ENCODE peak calls at places on chromosome 2, in seven cellular contexts. D, I, X, B, A, N and W are unnamed samples.

GRCh38 chr2:20963867-20964266 is 80.0 kb downstream of the APOB start:
- DNase-seq in D (no peak), I (no peak), X (no peak), B (no peak), A (no peak), N (no peak), W (no peak)

GRCh38 chr2:103792039-103792438 is 1030.2 kb downstream of the TMEM182 start:
- DNase-seq in D (peak), I (no peak), X (no peak), B (no peak), A (no peak), N (no peak), W (peak)

GRCh38 chr2:44528595-44528994 is 166.8 kb downstream of the CAMKMT start:
- DNase-seq in D (no peak), I (no peak), X (no peak), B (no peak), A (no peak), N (no peak), W (no peak)

GRCh38 chr2:64766841-64767669 is 113.3 kb upstream of the SERTAD2 start:
- DNase-seq in D (no peak), I (no peak), X (no peak), B (no peak), A (no peak), N (no peak), W (no peak)

GRCh38 chr2:174892546-174892945 is 112.6 kb downstream of the CHN1 start:
- DNase-seq in D (no peak), I (no peak), X (no peak), B (no peak), A (no peak), N (no peak), W (no peak)

GRCh38 chr2:120237491-120237902 is 14.3 kb upstream of the TMEM185B start:
- DNase-seq in D (peak), I (no peak), X (no peak), B (no peak), A (no peak), N (peak), W (no peak)

GRCh38 chr2:128525653-128526052 is 207.0 kb upstream of the HS6ST1 start:
- DNase-seq in D (no peak), I (no peak), X (no peak), B (no peak), A (no peak), N (no peak), W (no peak)

GRCh38 chr2:12192762-12193161 is 446.3 kb downstream of the LPIN1 start:
- DNase-seq in D (no peak), I (no peak), X (no peak), B (no peak), A (peak), N (no peak), W (no peak)

GRCh38 chr2:168212866-168213265 is 34.5 kb downstream of the STK39 start:
- DNase-seq in D (no peak), I (no peak), X (no peak), B (no peak), A (no peak), N (no peak), W (no peak)

GRCh38 chr2:15363142-15363541 is 198.0 kb downstream of the NBAS start:
- DNase-seq in D (no peak), I (no peak), X (no peak), B (no peak), A (no peak), N (peak), W (no peak)

GRCh38 chr2:129910446-129911362 is 68.8 kb upstream of the RAB6C start:
- DNase-seq in D (peak), I (peak), X (no peak), B (no peak), A (no peak), N (no peak), W (no peak)

GRCh38 chr2:131419447-131419846 is 55.5 kb upstream of the RAB6D start:
- DNase-seq in D (no peak), I (no peak), X (no peak), B (no peak), A (no peak), N (no peak), W (peak)

GRCh38 chr2:222289280-222290250 is 9.2 kb downstream of the PAX3 start:
- DNase-seq in D (no peak), I (no peak), X (no peak), B (no peak), A (no peak), N (no peak), W (peak)

GRCh38 chr2:26462100-26462499 is 15.8 kb downstream of the OTOF start:
- DNase-seq in D (no peak), I (no peak), X (no peak), B (no peak), A (no peak), N (no peak), W (no peak)